ENCODE peak calls at places on chromosomes 6 and 20, in nine cellular contexts. One of them, this sample, is unnamed.

GRCh38 chr6:34301408-34301807 is 52.6 kb upstream of the SMIM29 start:
- DNase-seq in HTR-8/SVneo: no peak
- DNase-seq in astrocyte: peak; percentile 79
- DNase-seq in stimulated activated CD4-positive, alpha-beta T cell treated with anti-CD3 and anti-CD28 coated beads, TNF-alpha, amount 100 ng/mL, for 4 hours: no peak
- DNase-seq in EL: peak; percentile 35
- DNase-seq in G401: no peak
- DNase-seq in mesendoderm: no peak
- DNase-seq in ELR: peak; percentile 15
- DNase-seq in left ventricle myocardium inferior: peak; percentile 66
- DNase-seq in this sample: no peak

GRCh38 chr6:107564223-107564855 is 74.4 kb downstream of the SOBP start:
- DNase-seq in ELR: peak; percentile 24
- DNase-seq in left ventricle myocardium inferior: no peak
- DNase-seq in G401: no peak
- DNase-seq in HTR-8/SVneo: no peak
- DNase-seq in mesendoderm: no peak
- DNase-seq in stimulated activated CD4-positive, alpha-beta T cell treated with anti-CD3 and anti-CD28 coated beads, TNF-alpha, amount 100 ng/mL, for 4 hours: no peak
- DNase-seq in astrocyte: no peak
- DNase-seq in EL: peak; percentile 34
- DNase-seq in this sample: no peak

GRCh38 chr20:64099880-64100565 is 7.3 kb downstream of the NPBWR2 start:
- DNase-seq in mesendoderm: no peak
- DNase-seq in astrocyte: no peak
- DNase-seq in ELR: no peak
- DNase-seq in stimulated activated CD4-positive, alpha-beta T cell treated with anti-CD3 and anti-CD28 coated beads, TNF-alpha, amount 100 ng/mL, for 4 hours: no peak
- DNase-seq in HTR-8/SVneo: no peak
- DNase-seq in G401: peak; percentile 34
- DNase-seq in EL: no peak
- DNase-seq in left ventricle myocardium inferior: no peak
- DNase-seq in this sample: no peak

GRCh38 chr6:129500958-129501381 is 209.0 kb downstream of the ARHGAP18 start:
- DNase-seq in G401: no peak
- DNase-seq in EL: peak; percentile 44
- DNase-seq in HTR-8/SVneo: no peak
- DNase-seq in stimulated activated CD4-positive, alpha-beta T cell treated with anti-CD3 and anti-CD28 coated beads, TNF-alpha, amount 100 ng/mL, for 4 hours: no peak
- DNase-seq in ELR: peak; percentile 72
- DNase-seq in astrocyte: peak; percentile 47
- DNase-seq in left ventricle myocardium inferior: no peak
- DNase-seq in mesendoderm: peak; percentile 45
- DNase-seq in this sample: no peak

GRCh38 chr6:168049277-168049676 is 29.7 kb downstream of the FRMD1 start:
- DNase-seq in EL: no peak
- DNase-seq in astrocyte: no peak
- DNase-seq in left ventricle myocardium inferior: no peak
- DNase-seq in G401: no peak
- DNase-seq in ELR: no peak
- DNase-seq in HTR-8/SVneo: no peak
- DNase-seq in stimulated activated CD4-positive, alpha-beta T cell treated with anti-CD3 and anti-CD28 coated beads, TNF-alpha, amount 100 ng/mL, for 4 hours: no peak
- DNase-seq in mesendoderm: no peak
- DNase-seq in this sample: no peak

GRCh38 chr6:113632220-113632864 is 224.8 kb upstream of the MARCKS start:
- DNase-seq in stimulated activated CD4-positive, alpha-beta T cell treated with anti-CD3 and anti-CD28 coated beads, TNF-alpha, amount 100 ng/mL, for 4 hours: no peak
- DNase-seq in astrocyte: peak; percentile 93
- DNase-seq in left ventricle myocardium inferior: peak; percentile 16
- DNase-seq in HTR-8/SVneo: peak; percentile 62
- DNase-seq in G401: no peak
- DNase-seq in ELR: peak; percentile 96
- DNase-seq in EL: peak; percentile 91
- DNase-seq in mesendoderm: peak; percentile 38
- DNase-seq in this sample: no peak

GRCh38 chr6:28981391-28981832 is 23.7 kb downstream of the ZNF311 start:
- DNase-seq in left ventricle myocardium inferior: peak; percentile 56
- DNase-seq in mesendoderm: peak; percentile 60
- DNase-seq in HTR-8/SVneo: peak; percentile 12
- DNase-seq in astrocyte: peak; percentile 22
- DNase-seq in G401: peak; percentile 84
- DNase-seq in EL: peak; percentile 78
- DNase-seq in stimulated activated CD4-positive, alpha-beta T cell treated with anti-CD3 and anti-CD28 coated beads, TNF-alpha, amount 100 ng/mL, for 4 hours: peak; percentile 58
- DNase-seq in ELR: peak; percentile 79
- DNase-seq in this sample: no peak

GRCh38 chr6:21371676-21372161 is 221.8 kb upstream of the SOX4 start:
- DNase-seq in left ventricle myocardium inferior: no peak
- DNase-seq in EL: peak; percentile 23
- DNase-seq in ELR: no peak
- DNase-seq in astrocyte: peak; percentile 64
- DNase-seq in stimulated activated CD4-positive, alpha-beta T cell treated with anti-CD3 and anti-CD28 coated beads, TNF-alpha, amount 100 ng/mL, for 4 hours: no peak
- DNase-seq in mesendoderm: peak; percentile 94
- DNase-seq in G401: no peak
- DNase-seq in HTR-8/SVneo: no peak
- DNase-seq in this sample: no peak

GRCh38 chr6:4105980-4106536 is 27.1 kb upstream of the FAM217A start:
- DNase-seq in EL: no peak
- DNase-seq in G401: no peak
- DNase-seq in astrocyte: no peak
- DNase-seq in HTR-8/SVneo: no peak
- DNase-seq in mesendoderm: no peak
- DNase-seq in stimulated activated CD4-positive, alpha-beta T cell treated with anti-CD3 and anti-CD28 coated beads, TNF-alpha, amount 100 ng/mL, for 4 hours: no peak
- DNase-seq in ELR: no peak
- DNase-seq in left ventricle myocardium inferior: no peak
- DNase-seq in this sample: no peak

GRCh38 chr6:150730801-150731445 is 131.2 kb downstream of the PLEKHG1 start:
- DNase-seq in EL: no peak
- DNase-seq in HTR-8/SVneo: no peak
- DNase-seq in G401: no peak
- DNase-seq in stimulated activated CD4-positive, alpha-beta T cell treated with anti-CD3 and anti-CD28 coated beads, TNF-alpha, amount 100 ng/mL, for 4 hours: no peak
- DNase-seq in left ventricle myocardium inferior: no peak
- DNase-seq in ELR: no peak
- DNase-seq in astrocyte: no peak
- DNase-seq in mesendoderm: no peak
- DNase-seq in this sample: no peak

GRCh38 chr6:7006536-7007191 is 101.1 kb upstream of the RREB1 start:
- DNase-seq in stimulated activated CD4-positive, alpha-beta T cell treated with anti-CD3 and anti-CD28 coated beads, TNF-alpha, amount 100 ng/mL, for 4 hours: no peak
- DNase-seq in mesendoderm: no peak
- DNase-seq in HTR-8/SVneo: no peak
- DNase-seq in ELR: no peak
- DNase-seq in EL: no peak
- DNase-seq in left ventricle myocardium inferior: no peak
- DNase-seq in G401: no peak
- DNase-seq in astrocyte: peak; percentile 23
- DNase-seq in this sample: no peak

GRCh38 chr20:38680492-38681118 is 43.7 kb upstream of the SLC32A1 start:
- DNase-seq in mesendoderm: peak; percentile 69
- DNase-seq in left ventricle myocardium inferior: no peak
- DNase-seq in EL: peak; percentile 28
- DNase-seq in G401: no peak
- DNase-seq in stimulated activated CD4-positive, alpha-beta T cell treated with anti-CD3 and anti-CD28 coated beads, TNF-alpha, amount 100 ng/mL, for 4 hours: no peak
- DNase-seq in astrocyte: peak; percentile 16
- DNase-seq in ELR: peak; percentile 50
- DNase-seq in HTR-8/SVneo: peak; percentile 72
- DNase-seq in this sample: no peak

GRCh38 chr6:150418825-150419594 is 50.2 kb downstream of the IYD start:
- DNase-seq in EL: peak; percentile 46
- DNase-seq in astrocyte: peak; percentile 36
- DNase-seq in left ventricle myocardium inferior: peak; percentile 71
- DNase-seq in G401: peak; percentile 2
- DNase-seq in HTR-8/SVneo: peak; percentile 61
- DNase-seq in stimulated activated CD4-positive, alpha-beta T cell treated with anti-CD3 and anti-CD28 coated beads, TNF-alpha, amount 100 ng/mL, for 4 hours: peak; percentile 18
- DNase-seq in ELR: peak; percentile 51
- DNase-seq in mesendoderm: peak; percentile 63
- DNase-seq in this sample: peak; percentile 54

GRCh38 chr6:38909020-38909730 is 139.4 kb upstream of the GLP1R start:
- DNase-seq in ELR: no peak
- DNase-seq in G401: no peak
- DNase-seq in stimulated activated CD4-positive, alpha-beta T cell treated with anti-CD3 and anti-CD28 coated beads, TNF-alpha, amount 100 ng/mL, for 4 hours: no peak
- DNase-seq in HTR-8/SVneo: no peak
- DNase-seq in EL: no peak
- DNase-seq in mesendoderm: no peak
- DNase-seq in left ventricle myocardium inferior: no peak
- DNase-seq in astrocyte: no peak
- DNase-seq in this sample: no peak

GRCh38 chr6:159023893-159024292 is 20.9 kb downstream of the TAGAP start:
- DNase-seq in stimulated activated CD4-positive, alpha-beta T cell treated with anti-CD3 and anti-CD28 coated beads, TNF-alpha, amount 100 ng/mL, for 4 hours: no peak
- DNase-seq in astrocyte: no peak
- DNase-seq in left ventricle myocardium inferior: no peak
- DNase-seq in ELR: no peak
- DNase-seq in mesendoderm: no peak
- DNase-seq in HTR-8/SVneo: no peak
- DNase-seq in G401: no peak
- DNase-seq in EL: no peak
- DNase-seq in this sample: no peak

GRCh38 chr20:43191946-43192847 is 2.5 kb upstream of the PTPRT start:
- DNase-seq in EL: peak; percentile 21
- DNase-seq in ELR: peak; percentile 29
- DNase-seq in astrocyte: no peak
- DNase-seq in stimulated activated CD4-positive, alpha-beta T cell treated with anti-CD3 and anti-CD28 coated beads, TNF-alpha, amount 100 ng/mL, for 4 hours: no peak
- DNase-seq in mesendoderm: peak; percentile 65
- DNase-seq in G401: no peak
- DNase-seq in left ventricle myocardium inferior: no peak
- DNase-seq in HTR-8/SVneo: peak; percentile 63
- DNase-seq in this sample: no peak

GRCh38 chr6:83860347-83860731 is 850 bp downstream of the CYB5R4 start:
- DNase-seq in G401: no peak
- DNase-seq in EL: no peak
- DNase-seq in astrocyte: no peak
- DNase-seq in ELR: no peak
- DNase-seq in left ventricle myocardium inferior: no peak
- DNase-seq in HTR-8/SVneo: no peak
- DNase-seq in mesendoderm: no peak
- DNase-seq in stimulated activated CD4-positive, alpha-beta T cell treated with anti-CD3 and anti-CD28 coated beads, TNF-alpha, amount 100 ng/mL, for 4 hours: no peak
- DNase-seq in this sample: no peak

GRCh38 chr6:107361568-107362270 is 97.6 kb downstream of the PDSS2 start:
- DNase-seq in mesendoderm: peak; percentile 27
- DNase-seq in EL: peak; percentile 89
- DNase-seq in HTR-8/SVneo: peak; percentile 27
- DNase-seq in ELR: peak; percentile 82
- DNase-seq in astrocyte: peak; percentile 85
- DNase-seq in G401: no peak
- DNase-seq in stimulated activated CD4-positive, alpha-beta T cell treated with anti-CD3 and anti-CD28 coated beads, TNF-alpha, amount 100 ng/mL, for 4 hours: no peak
- DNase-seq in left ventricle myocardium inferior: no peak
- DNase-seq in this sample: no peak

GRCh38 chr6:116616757-116617093 is 446 bp downstream of the RSPH4A start:
- DNase-seq in EL: no peak
- DNase-seq in HTR-8/SVneo: peak; percentile 12
- DNase-seq in mesendoderm: peak; percentile 32
- DNase-seq in ELR: peak; percentile 38
- DNase-seq in stimulated activated CD4-positive, alpha-beta T cell treated with anti-CD3 and anti-CD28 coated beads, TNF-alpha, amount 100 ng/mL, for 4 hours: no peak
- DNase-seq in astrocyte: no peak
- DNase-seq in G401: peak; percentile 13
- DNase-seq in left ventricle myocardium inferior: no peak
- DNase-seq in this sample: no peak

GRCh38 chr6:70954750-70955149 is 2.1 kb downstream of the B3GAT2 start:
- DNase-seq in G401: no peak
- DNase-seq in mesendoderm: peak; percentile 6
- DNase-seq in EL: no peak
- DNase-seq in ELR: no peak
- DNase-seq in astrocyte: no peak
- DNase-seq in HTR-8/SVneo: no peak
- DNase-seq in stimulated activated CD4-positive, alpha-beta T cell treated with anti-CD3 and anti-CD28 coated beads, TNF-alpha, amount 100 ng/mL, for 4 hours: no peak
- DNase-seq in left ventricle myocardium inferior: no peak
- DNase-seq in this sample: no peak

GRCh38 chr20:38725959-38726848 is 1.9 kb downstream of the SLC32A1 start:
- DNase-seq in left ventricle myocardium inferior: no peak
- DNase-seq in mesendoderm: peak; percentile 97
- DNase-seq in astrocyte: no peak
- DNase-seq in HTR-8/SVneo: peak; percentile 71
- DNase-seq in stimulated activated CD4-positive, alpha-beta T cell treated with anti-CD3 and anti-CD28 coated beads, TNF-alpha, amount 100 ng/mL, for 4 hours: no peak
- DNase-seq in G401: peak; percentile 46
- DNase-seq in EL: peak; percentile 46
- DNase-seq in ELR: peak; percentile 76
- DNase-seq in this sample: no peak

GRCh38 chr6:36823421-36824096 is 15.7 kb downstream of the CPNE5 start:
- DNase-seq in EL: no peak
- DNase-seq in stimulated activated CD4-positive, alpha-beta T cell treated with anti-CD3 and anti-CD28 coated beads, TNF-alpha, amount 100 ng/mL, for 4 hours: no peak
- DNase-seq in astrocyte: no peak
- DNase-seq in ELR: no peak
- DNase-seq in left ventricle myocardium inferior: no peak
- DNase-seq in G401: no peak
- DNase-seq in mesendoderm: no peak
- DNase-seq in HTR-8/SVneo: no peak
- DNase-seq in this sample: no peak

GRCh38 chr6:27753668-27754407 is 158.4 kb downstream of the OR2B2 start:
- DNase-seq in ELR: peak; percentile 95
- DNase-seq in EL: peak; percentile 91
- DNase-seq in G401: peak; percentile 89
- DNase-seq in mesendoderm: peak; percentile 98
- DNase-seq in stimulated activated CD4-positive, alpha-beta T cell treated with anti-CD3 and anti-CD28 coated beads, TNF-alpha, amount 100 ng/mL, for 4 hours: peak; percentile 60
- DNase-seq in HTR-8/SVneo: peak; percentile 83
- DNase-seq in astrocyte: peak; percentile 77
- DNase-seq in left ventricle myocardium inferior: peak; percentile 53
- DNase-seq in this sample: peak; percentile 85

GRCh38 chr6:154653853-154654252 is 79.4 kb upstream of the SCAF8 start:
- DNase-seq in astrocyte: peak; percentile 78
- DNase-seq in ELR: peak; percentile 88
- DNase-seq in left ventricle myocardium inferior: no peak
- DNase-seq in EL: peak; percentile 82
- DNase-seq in stimulated activated CD4-positive, alpha-beta T cell treated with anti-CD3 and anti-CD28 coated beads, TNF-alpha, amount 100 ng/mL, for 4 hours: no peak
- DNase-seq in mesendoderm: peak; percentile 37
- DNase-seq in G401: no peak
- DNase-seq in HTR-8/SVneo: peak; percentile 56
- DNase-seq in this sample: no peak

GRCh38 chr6:25465931-25466330 is 186.1 kb upstream of the SCGN start:
- DNase-seq in left ventricle myocardium inferior: no peak
- DNase-seq in ELR: no peak
- DNase-seq in G401: no peak
- DNase-seq in EL: no peak
- DNase-seq in HTR-8/SVneo: no peak
- DNase-seq in mesendoderm: no peak
- DNase-seq in astrocyte: no peak
- DNase-seq in stimulated activated CD4-positive, alpha-beta T cell treated with anti-CD3 and anti-CD28 coated beads, TNF-alpha, amount 100 ng/mL, for 4 hours: no peak
- DNase-seq in this sample: no peak

GRCh38 chr20:9061434-9061833 is 7.5 kb upstream of the PLCB4 start:
- DNase-seq in mesendoderm: no peak
- DNase-seq in EL: no peak
- DNase-seq in G401: no peak
- DNase-seq in stimulated activated CD4-positive, alpha-beta T cell treated with anti-CD3 and anti-CD28 coated beads, TNF-alpha, amount 100 ng/mL, for 4 hours: no peak
- DNase-seq in astrocyte: no peak
- DNase-seq in HTR-8/SVneo: no peak
- DNase-seq in left ventricle myocardium inferior: no peak
- DNase-seq in ELR: no peak
- DNase-seq in this sample: no peak

GRCh38 chr20:41165001-41165882 is 27.9 kb downstream of the PLCG1 start:
- DNase-seq in astrocyte: no peak
- DNase-seq in EL: no peak
- DNase-seq in left ventricle myocardium inferior: no peak
- DNase-seq in mesendoderm: no peak
- DNase-seq in G401: no peak
- DNase-seq in ELR: no peak
- DNase-seq in HTR-8/SVneo: no peak
- DNase-seq in stimulated activated CD4-positive, alpha-beta T cell treated with anti-CD3 and anti-CD28 coated beads, TNF-alpha, amount 100 ng/mL, for 4 hours: no peak
- DNase-seq in this sample: no peak

GRCh38 chr6:14726816-14727493 is 518.9 kb upstream of the JARID2 start:
- DNase-seq in left ventricle myocardium inferior: no peak
- DNase-seq in EL: no peak
- DNase-seq in ELR: no peak
- DNase-seq in mesendoderm: no peak
- DNase-seq in G401: no peak
- DNase-seq in astrocyte: peak; percentile 22
- DNase-seq in HTR-8/SVneo: no peak
- DNase-seq in stimulated activated CD4-positive, alpha-beta T cell treated with anti-CD3 and anti-CD28 coated beads, TNF-alpha, amount 100 ng/mL, for 4 hours: no peak
- DNase-seq in this sample: no peak

GRCh38 chr6:23301546-23301945 is 732.2 kb downstream of the HDGFL1 start:
- DNase-seq in EL: no peak
- DNase-seq in astrocyte: peak; percentile 5
- DNase-seq in left ventricle myocardium inferior: no peak
- DNase-seq in ELR: no peak
- DNase-seq in HTR-8/SVneo: no peak
- DNase-seq in stimulated activated CD4-positive, alpha-beta T cell treated with anti-CD3 and anti-CD28 coated beads, TNF-alpha, amount 100 ng/mL, for 4 hours: no peak
- DNase-seq in G401: no peak
- DNase-seq in mesendoderm: no peak
- DNase-seq in this sample: no peak